ENCODE peak calls at places on chromosomes 4 and X, in four cellular contexts. N, O, M and P are unnamed samples.

GRCh38 chrX:13716905-13717304 is 17.5 kb downstream of the TRAPPC2 start:
- DNase-seq in O (no peak), M (no peak), N (no peak), P (no peak)

GRCh38 chr4:113539408-113539807 is 222.1 kb downstream of the CAMK2D start:
- DNase-seq in M (no peak), N (peak), O (no peak), P (no peak)

GRCh38 chr4:93791570-93792195 is 36.9 kb upstream of the ATOH1 start:
- DNase-seq in O (peak), M (no peak), N (no peak), P (peak)

GRCh38 chrX:47941423-47941822 is 62.4 kb downstream of the ZNF182 start:
- DNase-seq in O (no peak), M (no peak), N (no peak), P (no peak)

GRCh38 chr4:39285111-39285795 is 80.9 kb downstream of the RFC1 start:
- DNase-seq in N (no peak), M (no peak), O (no peak), P (no peak)

GRCh38 chr4:74374561-74375327 is 9.8 kb downstream of the EREG start:
- DNase-seq in M (no peak), N (no peak), O (no peak), P (no peak)

GRCh38 chr4:111209706-111210105 is 586.8 kb upstream of the PITX2 start:
- DNase-seq in M (no peak), N (no peak), O (no peak), P (no peak)

GRCh38 chrX:100928660-100929613 is at the start of gene XKRX:
- DNase-seq in O (peak), M (no peak), N (peak), P (no peak)

GRCh38 chr4:10333942-10334341 is 123.3 kb downstream of the ZNF518B start:
- DNase-seq in N (no peak), M (no peak), O (no peak), P (no peak)

GRCh38 chr4:38493068-38493467 is 170.9 kb upstream of the KLF3 start:
- DNase-seq in N (no peak), M (no peak), O (peak), P (no peak)

GRCh38 chrX:154444001-154444754 is at the start of gene FAM50A:
- DNase-seq in M (peak), O (peak), N (no peak), P (no peak)

GRCh38 chrX:26851981-26852380 is 611.2 kb downstream of the PPP4R3C start:
- DNase-seq in M (no peak), O (no peak), N (no peak), P (no peak)

GRCh38 chr4:7805533-7806079 is 134.1 kb downstream of the AFAP1 start:
- DNase-seq in O (no peak), N (no peak), M (no peak), P (no peak)

GRCh38 chr4:139845481-139846093 is 180.0 kb downstream of the MGST2 start:
- DNase-seq in N (no peak), O (no peak), M (no peak), P (no peak)

GRCh38 chr4:8201341-8201781 is 2.3 kb downstream of the SH3TC1 start:
- DNase-seq in M (peak), O (no peak), N (no peak), P (no peak)

GRCh38 chr4:108385076-108385475 is 216.3 kb upstream of the LEF1 start:
- DNase-seq in O (no peak), M (no peak), N (no peak), P (no peak)

GRCh38 chrX:100895365-100896075 is 21.4 kb upstream of the NOX1 start:
- DNase-seq in O (peak), N (no peak), M (no peak), P (no peak)

GRCh38 chr4:182736207-182736606 is 181.0 kb downstream of the DCTD start:
- DNase-seq in M (no peak), O (no peak), N (no peak), P (no peak)

GRCh38 chr4:21795091-21795490 is 153.5 kb downstream of the KCNIP4 start:
- DNase-seq in N (no peak), O (no peak), M (no peak), P (no peak)

GRCh38 chr4:141077611-141078225 is 55.6 kb downstream of the RNF150 start:
- DNase-seq in M (no peak), O (no peak), N (no peak), P (no peak)

GRCh38 chr4:73734405-73735070 is 5.8 kb upstream of the CXCL8 start:
- DNase-seq in O (no peak), M (no peak), N (no peak), P (no peak)

GRCh38 chr4:113760094-113760851 is 1.3 kb downstream of the CAMK2D start:
- DNase-seq in O (no peak), N (no peak), M (no peak), P (peak)

GRCh38 chrX:153765138-153766079 is 1.4 kb downstream of the PLXNB3 start:
- DNase-seq in M (no peak), O (peak), N (no peak), P (peak)

GRCh38 chr4:103429283-103429682 is 231.1 kb upstream of the CENPE start:
- DNase-seq in M (no peak), O (peak), N (no peak), P (no peak)

GRCh38 chr4:87657525-87657924 is 7.4 kb downstream of the DMP1 start:
- DNase-seq in O (no peak), N (no peak), M (no peak), P (no peak)